ENCODE peak calls at places on chromosomes 13 and 19, in five cellular contexts. C is K562, N is transverse colon, W is prostate gland, S is vagina. T is an unnamed sample. For H3K9me3 and H3K36me3, the result is how much of the 10 kb centered on the place peaks cover.

GRCh38 chr13:99275093-99275469 is 16.9 kb upstream of the GPR18 start:
- DNase-seq in C (no peak), N (no peak), W (no peak), S (no peak), T (no peak)

GRCh38 chr19:54662730-54663129 is at the start of gene LILRB4:
- DNase-seq in C (no peak), N (peak), W (no peak), S (no peak), T (peak)

GRCh38 chr13:21557995-21558394 is 46.0 kb downstream of the MICU2 start:
- DNase-seq in C (peak), N (no peak), W (no peak), S (no peak), T (no peak)

GRCh38 chr13:49184621-49185020 is 35.5 kb upstream of the MLNR start:
- DNase-seq in C (no peak), N (no peak), W (no peak), S (no peak), T (no peak)

GRCh38 chr19:5262721-5263120 is 77.9 kb downstream of the PTPRS start:
- DNase-seq in C (no peak), N (no peak), W (no peak), S (no peak), T (no peak)

GRCh38 chr13:78022164-78022877 is 103.7 kb upstream of the EDNRB start:
- DNase-seq in C (no peak), N (peak), W (no peak), S (no peak), T (no peak)

GRCh38 chr19:34432797-34433196 is 4.6 kb downstream of the UBA2 start:
- DNase-seq in C (no peak), N (no peak), W (no peak), S (no peak), T (no peak)

GRCh38 chr19:29667390-29667783 is 2.1 kb downstream of the PLEKHF1 start:
- DNase-seq in C (no peak), N (no peak), W (no peak), S (no peak), T (peak)

GRCh38 chr19:15180451-15181390 is 20.1 kb downstream of the NOTCH3 start:
- DNase-seq in C (peak), N (peak), W (peak), S (no peak), T (no peak)

GRCh38 chr13:85212692-85213091 is 586.5 kb downstream of the SLITRK6 start:
- DNase-seq in C (no peak), N (no peak), W (no peak), S (no peak), T (no peak)

GRCh38 chr19:294341-294818 is 3.2 kb upstream of the PLPP2 start:
- DNase-seq in C (no peak), N (no peak), W (no peak), S (no peak), T (no peak)

GRCh38 chr19:50628551-50628950 is 11.1 kb downstream of the SYT3 start:
- DNase-seq in C (no peak), N (no peak), W (no peak), S (no peak), T (no peak)

DNA sequence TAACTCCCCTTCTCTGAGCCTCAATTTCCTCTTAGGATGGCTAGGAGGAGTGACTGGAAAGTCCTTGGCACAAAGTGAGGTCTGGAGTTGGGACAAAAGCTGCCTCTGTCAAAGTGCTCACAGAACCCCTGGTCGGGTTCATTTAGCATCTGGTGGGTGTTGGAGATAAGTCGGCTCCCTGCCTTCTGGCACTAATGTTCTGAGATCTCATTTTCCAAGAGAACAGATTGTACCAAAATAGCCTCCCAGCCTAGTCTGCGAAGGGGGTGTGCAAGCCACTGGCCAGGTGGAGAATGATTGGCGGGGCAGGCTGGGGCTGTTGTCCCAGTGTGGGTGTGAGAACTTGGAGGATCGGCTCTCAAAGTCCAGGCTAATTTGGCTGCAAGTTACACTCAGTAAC is 20.7 kb upstream of the NWD1 start:
- DNase-seq in C (no peak), N (peak), W (no peak), S (no peak), T (peak)
- TF ChIP-seq POLR2AphosphoS5 in C (no peak), N (no peak), W (peak), S (no peak), T (no peak)

GRCh38 chr19:36987091-36987490 is 71.0 kb downstream of the ZNF568 start:
- DNase-seq in C (no peak), N (no peak), W (no peak), S (no peak), T (no peak)
- H3K9me3 ChIP-seq in C (under half), N (under half), W (under half), S (under half), T (under half)

GRCh38 chr19:42200116-42200740 is 17.2 kb downstream of the DEDD2 start:
- DNase-seq in C (no peak), N (no peak), W (no peak), S (no peak), T (no peak)

GRCh38 chr19:42202290-42202867 is 15.1 kb downstream of the DEDD2 start:
- DNase-seq in C (no peak), N (no peak), W (no peak), S (no peak), T (no peak)

GRCh38 chr19:42199440-42200115 is 17.9 kb downstream of the DEDD2 start:
- DNase-seq in C (peak), N (peak), W (peak), S (no peak), T (peak)

GRCh38 chr19:42203700-42204099 is 13.8 kb downstream of the DEDD2 start:
- DNase-seq in C (no peak), N (no peak), W (no peak), S (no peak), T (no peak)

DNA sequence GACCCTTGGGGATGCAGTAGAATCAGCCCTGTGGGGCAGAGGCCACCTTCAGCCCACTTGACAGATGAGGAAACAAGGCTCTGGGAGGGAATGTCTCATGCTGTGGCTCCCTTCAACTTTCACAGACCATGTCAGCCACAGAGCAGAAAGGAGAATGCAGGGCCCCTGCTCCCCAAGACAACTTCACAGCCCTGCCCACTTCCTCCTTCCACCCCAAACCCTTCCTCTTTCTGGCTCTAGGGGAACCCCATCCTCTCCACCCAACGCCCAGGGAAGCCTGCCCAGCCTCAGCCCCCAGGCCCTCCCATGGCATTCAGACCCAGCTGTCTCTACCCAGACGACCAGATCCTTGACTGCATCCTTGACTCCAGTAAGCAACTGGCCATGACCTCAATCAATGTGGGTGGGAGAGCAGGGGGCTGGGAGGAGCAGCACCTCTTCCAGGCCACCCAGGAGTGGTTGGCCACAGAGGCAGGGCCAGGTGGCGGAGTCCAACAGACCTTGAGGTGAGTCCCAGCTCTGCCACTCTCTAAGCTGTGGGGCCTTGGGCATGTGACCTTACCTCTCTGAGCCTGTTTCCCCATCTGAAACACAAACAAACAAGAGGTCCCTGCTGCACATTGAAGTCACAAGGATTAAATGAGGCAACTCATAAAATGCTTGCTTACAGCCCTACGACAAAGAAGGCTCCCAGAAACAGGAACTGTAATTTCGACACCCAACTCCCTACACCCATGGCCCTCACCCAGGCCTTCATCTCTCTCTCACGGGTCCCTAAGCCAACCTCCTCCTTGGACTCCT is 15.8 kb downstream of the DEDD2 start:
- DNase-seq in C (no peak), N (peak), W (no peak), S (no peak), T (no peak)
- H3K36me3 ChIP-seq in C (half or more), N (under half), W (under half), S (under half), T (half or more)

GRCh38 chr19:47274891-47275865 is 493 bp downstream of the INAFM1 start:
- DNase-seq in C (peak), N (peak), W (no peak), S (no peak), T (peak)
- TF ChIP-seq POLR2AphosphoS5 in C (no peak), N (no peak), W (no peak), S (no peak), T (peak)

GRCh38 chr13:56349866-56350265 is 790.9 kb upstream of the PRR20A start:
- DNase-seq in C (no peak), N (no peak), W (no peak), S (no peak), T (no peak)
- H3K9me3 ChIP-seq in C (under half), N (under half), W (under half), S (under half), T (under half)

GRCh38 chr19:11169896-11170678 is 14.5 kb upstream of the SPC24 start:
- DNase-seq in C (no peak), N (no peak), W (no peak), S (no peak), T (peak)
- H3K36me3 ChIP-seq in C (half or more), N (under half), W (under half), S (under half), T (under half)

GRCh38 chr19:46068345-46069258 is 27.8 kb upstream of the IGFL4 start:
- DNase-seq in C (no peak), N (peak), W (no peak), S (no peak), T (no peak)
- TF ChIP-seq POLR2AphosphoS5 in C (no peak), N (no peak), W (no peak), S (peak), T (no peak)

DNA sequence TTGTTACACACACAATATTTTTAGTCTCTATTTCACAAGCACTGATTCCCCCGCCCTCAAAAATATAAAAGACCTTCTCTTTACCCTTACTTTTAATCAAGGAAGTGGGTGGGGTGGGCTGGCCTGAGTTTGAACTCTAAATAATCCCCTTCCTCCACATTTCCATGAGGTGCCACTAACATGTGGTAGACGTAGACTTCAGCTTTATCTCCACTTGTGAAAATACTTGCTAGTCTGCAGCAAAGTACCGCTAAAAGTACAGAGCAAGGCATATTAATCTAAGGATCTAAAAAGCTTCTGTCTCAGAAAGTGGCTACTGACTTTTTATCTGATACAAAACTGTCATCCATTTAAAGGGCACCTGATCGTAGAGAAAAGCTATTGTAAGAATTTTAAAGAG is 739.6 kb upstream of the SLC10A2 start:
- DNase-seq in C (no peak), N (no peak), W (no peak), S (no peak), T (no peak)
- H3K9me3 ChIP-seq in C (under half), N (under half), W (under half), S (under half), T (under half)

GRCh38 chr13:110685305-110685704 is 20.6 kb downstream of the CARS2 start:
- DNase-seq in C (no peak), N (no peak), W (no peak), S (no peak), T (peak)

GRCh38 chr13:110682746-110683145 is 23.2 kb downstream of the CARS2 start:
- DNase-seq in C (no peak), N (no peak), W (no peak), S (no peak), T (no peak)

GRCh38 chr13:110683203-110683883 is 22.6 kb downstream of the CARS2 start:
- DNase-seq in C (peak), N (no peak), W (no peak), S (no peak), T (no peak)

GRCh38 chr13:110683921-110684320 is 22.0 kb downstream of the CARS2 start:
- DNase-seq in C (no peak), N (no peak), W (no peak), S (no peak), T (no peak)

DNA sequence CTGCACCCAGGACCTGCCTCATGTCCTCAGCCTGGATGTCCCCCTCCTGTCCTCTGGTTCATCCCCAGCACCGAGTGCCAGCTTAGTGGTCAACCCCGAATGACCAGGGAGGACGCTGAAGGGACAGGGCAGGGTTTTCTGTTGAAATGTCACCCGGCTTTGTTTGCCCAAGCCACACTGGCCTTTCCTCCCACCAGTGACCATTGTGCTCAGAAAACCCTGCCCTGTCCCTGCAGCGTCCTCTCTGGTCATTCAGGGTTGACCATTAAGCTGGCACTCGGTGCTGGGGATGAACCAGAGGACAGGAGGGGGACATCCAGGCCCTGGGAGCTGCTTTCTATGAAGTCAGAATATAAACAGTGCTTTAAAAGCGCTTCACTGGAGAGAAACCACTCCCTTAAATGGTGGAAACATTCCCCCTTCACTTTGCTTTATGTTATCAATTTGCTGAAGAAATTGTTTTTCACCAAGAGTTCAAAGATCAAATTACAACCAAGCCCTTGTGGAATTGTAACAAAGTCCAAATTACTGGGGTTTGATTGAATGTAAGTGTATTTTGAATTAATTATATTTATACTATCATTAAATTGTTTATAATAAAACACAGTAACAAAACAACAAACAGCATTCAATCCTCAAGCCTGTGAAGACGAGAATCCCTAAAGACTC is 21.4 kb downstream of the CARS2 start:
- DNase-seq in C (no peak), N (no peak), W (no peak), S (no peak), T (no peak)
- H3K36me3 ChIP-seq in C (half or more), N (under half), W (under half), S (under half), T (under half)